ENCODE peak calls at places on chromosomes 3 and 15, in seven cellular contexts. One of them, this sample, is unnamed.

GRCh38 chr15:58393196-58393790 is 38.5 kb upstream of the LIPC start:
- DNase-seq in neural crest cell: no peak
- DNase-seq in CD14-positive monocyte: no peak
- DNase-seq in astrocyte of the spinal cord: no peak
- DNase-seq in transverse colon: peak
- DNase-seq in heart left ventricle: no peak
- DNase-seq in breast epithelium: no peak
- DNase-seq in this sample: no peak

GRCh38 chr15:71334874-71335273 is 219.6 kb downstream of the THSD4 start:
- DNase-seq in neural crest cell: no peak
- DNase-seq in CD14-positive monocyte: no peak
- DNase-seq in astrocyte of the spinal cord: no peak
- DNase-seq in transverse colon: no peak
- DNase-seq in heart left ventricle: no peak
- DNase-seq in breast epithelium: no peak
- DNase-seq in this sample: no peak

GRCh38 chr15:95742836-95743235 is 587.7 kb upstream of the NR2F2 start:
- DNase-seq in neural crest cell: no peak
- DNase-seq in CD14-positive monocyte: no peak
- DNase-seq in astrocyte of the spinal cord: no peak
- DNase-seq in transverse colon: no peak
- DNase-seq in heart left ventricle: no peak
- DNase-seq in breast epithelium: no peak
- DNase-seq in this sample: no peak

GRCh38 chr15:32646304-32646703 is 4.8 kb downstream of the SCG5 start:
- DNase-seq in neural crest cell: no peak
- DNase-seq in CD14-positive monocyte: no peak
- DNase-seq in astrocyte of the spinal cord: no peak
- DNase-seq in transverse colon: no peak
- DNase-seq in heart left ventricle: no peak
- DNase-seq in breast epithelium: no peak
- DNase-seq in this sample: no peak

GRCh38 chr3:55619186-55619808 is 132.2 kb upstream of the WNT5A start:
- DNase-seq in neural crest cell: no peak
- DNase-seq in CD14-positive monocyte: no peak
- DNase-seq in astrocyte of the spinal cord: no peak
- DNase-seq in transverse colon: no peak
- DNase-seq in heart left ventricle: no peak
- DNase-seq in breast epithelium: no peak
- DNase-seq in this sample: peak

GRCh38 chr15:86852741-86853140 is 773.1 kb downstream of the AGBL1 start:
- DNase-seq in neural crest cell: no peak
- DNase-seq in CD14-positive monocyte: no peak
- DNase-seq in astrocyte of the spinal cord: no peak
- DNase-seq in transverse colon: no peak
- DNase-seq in heart left ventricle: no peak
- DNase-seq in breast epithelium: no peak
- DNase-seq in this sample: no peak

GRCh38 chr3:72549819-72550581 is 298.2 kb downstream of the SHQ1 start:
- DNase-seq in neural crest cell: no peak
- DNase-seq in CD14-positive monocyte: no peak
- DNase-seq in astrocyte of the spinal cord: no peak
- DNase-seq in transverse colon: no peak
- DNase-seq in heart left ventricle: no peak
- DNase-seq in breast epithelium: no peak
- DNase-seq in this sample: no peak

GRCh38 chr3:185737020-185737419 is 87.8 kb downstream of the IGF2BP2 start:
- DNase-seq in neural crest cell: no peak
- DNase-seq in CD14-positive monocyte: no peak
- DNase-seq in astrocyte of the spinal cord: peak
- DNase-seq in transverse colon: no peak
- DNase-seq in heart left ventricle: no peak
- DNase-seq in breast epithelium: no peak
- DNase-seq in this sample: no peak

GRCh38 chr15:50633653-50634052 is 52.9 kb downstream of the TRPM7 start:
- DNase-seq in neural crest cell: no peak
- DNase-seq in CD14-positive monocyte: no peak
- DNase-seq in astrocyte of the spinal cord: peak
- DNase-seq in transverse colon: no peak
- DNase-seq in heart left ventricle: no peak
- DNase-seq in breast epithelium: no peak
- DNase-seq in this sample: no peak

GRCh38 chr3:160129459-160130061 is 95.7 kb upstream of the C3orf80 start:
- DNase-seq in neural crest cell: no peak
- DNase-seq in CD14-positive monocyte: peak
- DNase-seq in astrocyte of the spinal cord: peak
- DNase-seq in transverse colon: no peak
- DNase-seq in heart left ventricle: no peak
- DNase-seq in breast epithelium: no peak
- DNase-seq in this sample: peak

GRCh38 chr3:192727032-192727847 is at the start of gene FGF12:
- DNase-seq in neural crest cell: peak
- DNase-seq in CD14-positive monocyte: no peak
- DNase-seq in astrocyte of the spinal cord: peak
- DNase-seq in transverse colon: peak
- DNase-seq in heart left ventricle: peak
- DNase-seq in breast epithelium: peak
- DNase-seq in this sample: no peak

GRCh38 chr3:159721324-159721723 is 267.3 kb upstream of the IL12A start:
- DNase-seq in neural crest cell: no peak
- DNase-seq in CD14-positive monocyte: no peak
- DNase-seq in astrocyte of the spinal cord: no peak
- DNase-seq in transverse colon: no peak
- DNase-seq in heart left ventricle: no peak
- DNase-seq in breast epithelium: no peak
- DNase-seq in this sample: no peak

GRCh38 chr3:149534671-149535394 is 60.3 kb downstream of the TM4SF4 start:
- DNase-seq in neural crest cell: no peak
- DNase-seq in CD14-positive monocyte: no peak
- DNase-seq in astrocyte of the spinal cord: peak
- DNase-seq in transverse colon: no peak
- DNase-seq in heart left ventricle: no peak
- DNase-seq in breast epithelium: peak
- DNase-seq in this sample: no peak

GRCh38 chr3:37509069-37509468 is 334.7 kb upstream of the LRRFIP2 start:
- DNase-seq in neural crest cell: no peak
- DNase-seq in CD14-positive monocyte: no peak
- DNase-seq in astrocyte of the spinal cord: no peak
- DNase-seq in transverse colon: no peak
- DNase-seq in heart left ventricle: no peak
- DNase-seq in breast epithelium: no peak
- DNase-seq in this sample: no peak

GRCh38 chr3:15241341-15241740 is 35.3 kb downstream of the CAPN7 start:
- DNase-seq in neural crest cell: no peak
- DNase-seq in CD14-positive monocyte: no peak
- DNase-seq in astrocyte of the spinal cord: no peak
- DNase-seq in transverse colon: no peak
- DNase-seq in heart left ventricle: no peak
- DNase-seq in breast epithelium: no peak
- DNase-seq in this sample: no peak

GRCh38 chr15:94965593-94965992 is 734.2 kb downstream of the MCTP2 start:
- DNase-seq in neural crest cell: no peak
- DNase-seq in CD14-positive monocyte: no peak
- DNase-seq in astrocyte of the spinal cord: no peak
- DNase-seq in transverse colon: no peak
- DNase-seq in heart left ventricle: no peak
- DNase-seq in breast epithelium: no peak
- DNase-seq in this sample: no peak

GRCh38 chr3:42508562-42508961 is 6.1 kb downstream of the VIPR1 start:
- DNase-seq in neural crest cell: no peak
- DNase-seq in CD14-positive monocyte: peak
- DNase-seq in astrocyte of the spinal cord: no peak
- DNase-seq in transverse colon: peak
- DNase-seq in heart left ventricle: no peak
- DNase-seq in breast epithelium: no peak
- DNase-seq in this sample: no peak

GRCh38 chr15:82951472-82952155 is 906 bp downstream of the HOMER2 start:
- DNase-seq in neural crest cell: no peak
- DNase-seq in CD14-positive monocyte: no peak
- DNase-seq in astrocyte of the spinal cord: peak
- DNase-seq in transverse colon: no peak
- DNase-seq in heart left ventricle: no peak
- DNase-seq in breast epithelium: no peak
- DNase-seq in this sample: no peak

GRCh38 chr3:89320186-89320585 is 212.8 kb downstream of the EPHA3 start:
- DNase-seq in neural crest cell: no peak
- DNase-seq in CD14-positive monocyte: no peak
- DNase-seq in astrocyte of the spinal cord: no peak
- DNase-seq in transverse colon: no peak
- DNase-seq in heart left ventricle: no peak
- DNase-seq in breast epithelium: no peak
- DNase-seq in this sample: no peak

GRCh38 chr3:89315750-89316149 is 208.3 kb downstream of the EPHA3 start:
- DNase-seq in neural crest cell: no peak
- DNase-seq in CD14-positive monocyte: no peak
- DNase-seq in astrocyte of the spinal cord: no peak
- DNase-seq in transverse colon: no peak
- DNase-seq in heart left ventricle: no peak
- DNase-seq in breast epithelium: no peak
- DNase-seq in this sample: no peak

GRCh38 chr3:89312141-89312540 is 204.7 kb downstream of the EPHA3 start:
- DNase-seq in neural crest cell: no peak
- DNase-seq in CD14-positive monocyte: no peak
- DNase-seq in astrocyte of the spinal cord: no peak
- DNase-seq in transverse colon: no peak
- DNase-seq in heart left ventricle: no peak
- DNase-seq in breast epithelium: no peak
- DNase-seq in this sample: no peak

DNA sequence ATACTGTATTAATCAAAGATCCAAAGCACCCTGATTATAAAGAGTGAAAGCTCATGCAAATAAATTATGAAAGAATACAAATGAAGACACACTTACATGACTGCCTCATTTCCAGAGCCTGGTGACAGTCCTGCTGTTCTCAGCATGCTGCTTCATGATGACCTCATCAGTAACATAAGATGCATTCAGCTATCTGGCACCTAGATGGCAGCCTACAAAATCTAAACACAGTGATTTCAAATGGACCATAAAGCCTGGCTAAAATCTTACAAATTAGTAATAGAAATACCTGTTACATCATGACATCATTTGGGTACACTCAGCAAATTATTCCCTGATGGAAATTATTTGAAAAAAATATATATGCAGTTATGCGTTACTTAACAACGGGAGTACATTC is 207.0 kb downstream of the EPHA3 start:
- DNase-seq in neural crest cell: no peak
- DNase-seq in CD14-positive monocyte: no peak
- DNase-seq in astrocyte of the spinal cord: peak
- DNase-seq in transverse colon: no peak
- DNase-seq in heart left ventricle: no peak
- DNase-seq in breast epithelium: no peak
- DNase-seq in this sample: no peak
- TF ChIP-seq CTCF in neural crest cell: peak
- TF ChIP-seq CTCF in CD14-positive monocyte: no peak
- TF ChIP-seq CTCF in astrocyte of the spinal cord: peak
- TF ChIP-seq CTCF in transverse colon: no peak
- TF ChIP-seq CTCF in heart left ventricle: no peak
- TF ChIP-seq CTCF in breast epithelium: no peak
- TF ChIP-seq CTCF in this sample: no peak

GRCh38 chr15:48828906-48829305 is 18.0 kb upstream of the CEP152 start:
- DNase-seq in neural crest cell: no peak
- DNase-seq in CD14-positive monocyte: no peak
- DNase-seq in astrocyte of the spinal cord: no peak
- DNase-seq in transverse colon: no peak
- DNase-seq in heart left ventricle: no peak
- DNase-seq in breast epithelium: no peak
- DNase-seq in this sample: no peak

GRCh38 chr15:48823706-48824105 is 12.8 kb upstream of the CEP152 start:
- DNase-seq in neural crest cell: no peak
- DNase-seq in CD14-positive monocyte: no peak
- DNase-seq in astrocyte of the spinal cord: no peak
- DNase-seq in transverse colon: no peak
- DNase-seq in heart left ventricle: no peak
- DNase-seq in breast epithelium: no peak
- DNase-seq in this sample: no peak

GRCh38 chr15:48825075-48825474 is 14.2 kb upstream of the CEP152 start:
- DNase-seq in neural crest cell: no peak
- DNase-seq in CD14-positive monocyte: no peak
- DNase-seq in astrocyte of the spinal cord: no peak
- DNase-seq in transverse colon: no peak
- DNase-seq in heart left ventricle: no peak
- DNase-seq in breast epithelium: no peak
- DNase-seq in this sample: no peak

GRCh38 chr15:48823237-48823636 is 12.4 kb upstream of the CEP152 start:
- DNase-seq in neural crest cell: no peak
- DNase-seq in CD14-positive monocyte: no peak
- DNase-seq in astrocyte of the spinal cord: peak
- DNase-seq in transverse colon: no peak
- DNase-seq in heart left ventricle: no peak
- DNase-seq in breast epithelium: no peak
- DNase-seq in this sample: no peak
- TF ChIP-seq CTCF in neural crest cell: no peak
- TF ChIP-seq CTCF in CD14-positive monocyte: no peak
- TF ChIP-seq CTCF in astrocyte of the spinal cord: peak
- TF ChIP-seq CTCF in transverse colon: no peak
- TF ChIP-seq CTCF in heart left ventricle: no peak
- TF ChIP-seq CTCF in breast epithelium: no peak
- TF ChIP-seq CTCF in this sample: no peak

GRCh38 chr3:132343018-132343612 is 25.9 kb downstream of the ACP3 start:
- DNase-seq in neural crest cell: peak
- DNase-seq in CD14-positive monocyte: peak
- DNase-seq in astrocyte of the spinal cord: peak
- DNase-seq in transverse colon: peak
- DNase-seq in heart left ventricle: no peak
- DNase-seq in breast epithelium: no peak
- DNase-seq in this sample: no peak
- TF ChIP-seq CTCF in neural crest cell: peak
- TF ChIP-seq CTCF in CD14-positive monocyte: peak
- TF ChIP-seq CTCF in astrocyte of the spinal cord: peak
- TF ChIP-seq CTCF in transverse colon: peak
- TF ChIP-seq CTCF in heart left ventricle: peak
- TF ChIP-seq CTCF in breast epithelium: peak
- TF ChIP-seq CTCF in this sample: peak

GRCh38 chr3:132730891-132731580 is 8.8 kb upstream of the NPHP3 start:
- DNase-seq in neural crest cell: no peak
- DNase-seq in CD14-positive monocyte: no peak
- DNase-seq in astrocyte of the spinal cord: peak
- DNase-seq in transverse colon: no peak
- DNase-seq in heart left ventricle: no peak
- DNase-seq in breast epithelium: no peak
- DNase-seq in this sample: no peak
- TF ChIP-seq CTCF in neural crest cell: peak
- TF ChIP-seq CTCF in CD14-positive monocyte: no peak
- TF ChIP-seq CTCF in astrocyte of the spinal cord: peak
- TF ChIP-seq CTCF in transverse colon: peak
- TF ChIP-seq CTCF in heart left ventricle: peak
- TF ChIP-seq CTCF in breast epithelium: peak
- TF ChIP-seq CTCF in this sample: peak

This sample was measured in AG09319.